ENCODE peak calls at places on chromosome X, in ten cellular contexts. L is tibial nerve; T is body of pancreas; Z is lung; I is stimulated activated CD4-positive, alpha-beta T cell treated with anti-CD3 and anti-CD28 coated beads, Interleukin-12 subunit alpha, Interleukin-12 subunit beta, amount 100 ng/mL, for 48 hours; N is ELR; M is stimulated activated naive CD8-positive, alpha-beta T cell treated with anti-CD3 and anti-CD28 coated beads, Interleukin-15, Interleukin-2, amounts not matched to agents 100 U/mL and 50 U/mL, for 24 hours; W is LoVo; Q is C1 segment of cervical spinal cord; V is activated T-cell treated with anti-CD3 and anti-CD28 coated beads for 1 hour. C is an unnamed sample.
A peak's percentile ranks its signal among the peaks of the same experiment; 100 is the strongest.

GRCh38 chrX:153722704-153723350 is 1.4 kb downstream of the BCAP31 start:
- DNase-seq in L (no peak), T (peak; percentile 44), Z (no peak), I (no peak), N (peak; percentile 52), M (no peak), W (no peak), Q (no peak), V (no peak), C (no peak)

GRCh38 chrX:48794993-48795501 is 6.8 kb upstream of the HDAC6 start:
- DNase-seq in L (no peak), T (no peak), Z (peak; percentile 60), I (no peak), N (peak; percentile 67), M (no peak), W (no peak), Q (no peak), V (no peak), C (no peak)

GRCh38 chrX:8591526-8591925 is 126.9 kb downstream of the VCX3B start:
- DNase-seq in L (no peak), T (no peak), Z (no peak), I (no peak), N (no peak), M (no peak), W (no peak), Q (no peak), V (no peak), C (no peak)

GRCh38 chrX:18828832-18829404 is 121.5 kb downstream of the PPEF1 start:
- DNase-seq in L (no peak), T (no peak), Z (no peak), I (no peak), N (peak; percentile 3), M (peak; percentile 4), W (no peak), Q (no peak), V (no peak), C (no peak)

GRCh38 chrX:41556958-41557357 is 109.8 kb downstream of the NYX start:
- DNase-seq in L (no peak), T (no peak), Z (no peak), I (no peak), N (no peak), M (no peak), W (no peak), Q (no peak), V (no peak), C (no peak)

GRCh38 chrX:19687395-19687794 is 172.1 kb upstream of the MAP3K15 start:
- DNase-seq in L (no peak), T (no peak), Z (no peak), I (no peak), N (no peak), M (no peak), W (no peak), Q (no peak), V (no peak), C (no peak)

GRCh38 chrX:136531951-136532350 is at the start of gene VGLL1:
- DNase-seq in L (no peak), T (no peak), Z (no peak), I (no peak), N (no peak), M (no peak), W (no peak), Q (no peak), V (no peak), C (no peak)

GRCh38 chrX:12949927-12950656 is 24.8 kb upstream of the TMSB4X start:
- DNase-seq in L (peak; percentile 66), T (peak; percentile 79), Z (peak; percentile 81), I (peak; percentile 82), N (peak; percentile 78), M (peak; percentile 83), W (peak; percentile 30), Q (peak; percentile 73), V (peak; percentile 54), C (peak; percentile 32)

GRCh38 chrX:154840856-154841255 is 6.4 kb upstream of the SMIM9 start:
- DNase-seq in L (no peak), T (no peak), Z (no peak), I (no peak), N (peak; percentile 67), M (no peak), W (peak; percentile 9), Q (no peak), V (no peak), C (no peak)

GRCh38 chrX:110026099-110026844 is 23.4 kb downstream of the TMEM164 start:
- DNase-seq in L (no peak), T (no peak), Z (peak; percentile 60), I (no peak), N (no peak), M (no peak), W (peak; percentile 71), Q (no peak), V (no peak), C (no peak)

GRCh38 chrX:132041016-132041415 is 17.9 kb downstream of the STK26 start:
- DNase-seq in L (no peak), T (no peak), Z (no peak), I (no peak), N (peak; percentile 61), M (no peak), W (no peak), Q (no peak), V (no peak), C (no peak)

GRCh38 chrX:129534816-129535578 is 5.1 kb upstream of the OCRL start:
- DNase-seq in L (no peak), T (no peak), Z (no peak), I (no peak), N (peak; percentile 69), M (no peak), W (no peak), Q (no peak), V (no peak), C (no peak)

GRCh38 chrX:47976254-47977151 is 27.3 kb downstream of the ZNF182 start:
- DNase-seq in L (no peak), T (no peak), Z (no peak), I (no peak), N (no peak), M (no peak), W (no peak), Q (no peak), V (no peak), C (no peak)

GRCh38 chrX:16114640-16115039 is 8.7 kb upstream of the GRPR start:
- DNase-seq in L (no peak), T (no peak), Z (no peak), I (no peak), N (peak; percentile 73), M (no peak), W (no peak), Q (no peak), V (no peak), C (no peak)

GRCh38 chrX:17086317-17086716 is 139.9 kb downstream of the REPS2 start:
- DNase-seq in L (no peak), T (no peak), Z (no peak), I (no peak), N (no peak), M (no peak), W (no peak), Q (no peak), V (no peak), C (no peak)

GRCh38 chrX:14865201-14865600 is 7.7 kb downstream of the FANCB start:
- DNase-seq in L (no peak), T (no peak), Z (no peak), I (no peak), N (peak; percentile 8), M (no peak), W (no peak), Q (no peak), V (no peak), C (no peak)